ENCODE peak calls at places on chromosomes 3 and 15, in seven cellular contexts. One of them, this sample, is unnamed.

GRCh38 chr3:172107403-172107802 is 68.0 kb downstream of the FNDC3B start:
- DNase-seq in cardiac muscle cell: no peak
- DNase-seq in WTC11: no peak
- DNase-seq in brain microvascular endothelial cell: no peak
- DNase-seq in AG09309: no peak
- DNase-seq in MM.1S: peak
- DNase-seq in fibroblast of lung: no peak
- DNase-seq in this sample: no peak

GRCh38 chr3:182769673-182770072 is 23.6 kb upstream of the ATP11B start:
- DNase-seq in cardiac muscle cell: no peak
- DNase-seq in WTC11: no peak
- DNase-seq in brain microvascular endothelial cell: no peak
- DNase-seq in AG09309: no peak
- DNase-seq in MM.1S: no peak
- DNase-seq in fibroblast of lung: no peak
- DNase-seq in this sample: no peak

GRCh38 chr3:145869958-145870357 is 291.0 kb downstream of the PLOD2 start:
- DNase-seq in cardiac muscle cell: no peak
- DNase-seq in WTC11: no peak
- DNase-seq in brain microvascular endothelial cell: no peak
- DNase-seq in AG09309: no peak
- DNase-seq in MM.1S: peak
- DNase-seq in fibroblast of lung: no peak
- DNase-seq in this sample: no peak

GRCh38 chr15:77904436-77904821 is 173.1 kb downstream of the TBC1D2B start:
- DNase-seq in cardiac muscle cell: no peak
- DNase-seq in WTC11: peak
- DNase-seq in brain microvascular endothelial cell: no peak
- DNase-seq in AG09309: no peak
- DNase-seq in MM.1S: no peak
- DNase-seq in fibroblast of lung: no peak
- DNase-seq in this sample: no peak

GRCh38 chr3:138451595-138452162 is 17.3 kb downstream of the ESYT3 start:
- DNase-seq in cardiac muscle cell: no peak
- DNase-seq in WTC11: no peak
- DNase-seq in brain microvascular endothelial cell: no peak
- DNase-seq in AG09309: no peak
- DNase-seq in MM.1S: no peak
- DNase-seq in fibroblast of lung: no peak
- DNase-seq in this sample: no peak

GRCh38 chr3:105686324-105686897 is 182.4 kb downstream of the CBLB start:
- DNase-seq in cardiac muscle cell: no peak
- DNase-seq in WTC11: no peak
- DNase-seq in brain microvascular endothelial cell: no peak
- DNase-seq in AG09309: peak
- DNase-seq in MM.1S: peak
- DNase-seq in fibroblast of lung: peak
- DNase-seq in this sample: no peak

GRCh38 chr15:60932051-60932915 is 296.8 kb downstream of the RORA start:
- DNase-seq in cardiac muscle cell: no peak
- DNase-seq in WTC11: no peak
- DNase-seq in brain microvascular endothelial cell: no peak
- DNase-seq in AG09309: peak
- DNase-seq in MM.1S: no peak
- DNase-seq in fibroblast of lung: no peak
- DNase-seq in this sample: no peak

GRCh38 chr15:59550961-59551360 is 60.6 kb upstream of the GCNT3 start:
- DNase-seq in cardiac muscle cell: no peak
- DNase-seq in WTC11: no peak
- DNase-seq in brain microvascular endothelial cell: no peak
- DNase-seq in AG09309: no peak
- DNase-seq in MM.1S: no peak
- DNase-seq in fibroblast of lung: no peak
- DNase-seq in this sample: no peak

GRCh38 chr3:160475889-160476288 is 26.3 kb upstream of the TRIM59 start:
- DNase-seq in cardiac muscle cell: no peak
- DNase-seq in WTC11: no peak
- DNase-seq in brain microvascular endothelial cell: no peak
- DNase-seq in AG09309: no peak
- DNase-seq in MM.1S: no peak
- DNase-seq in fibroblast of lung: no peak
- DNase-seq in this sample: no peak

GRCh38 chr15:63913786-63914185 is 80.0 kb upstream of the HERC1 start:
- DNase-seq in cardiac muscle cell: no peak
- DNase-seq in WTC11: no peak
- DNase-seq in brain microvascular endothelial cell: no peak
- DNase-seq in AG09309: no peak
- DNase-seq in MM.1S: no peak
- DNase-seq in fibroblast of lung: no peak
- DNase-seq in this sample: no peak

GRCh38 chr15:62781081-62781497 is 261.5 kb upstream of the TPM1 start:
- DNase-seq in cardiac muscle cell: peak
- DNase-seq in WTC11: no peak
- DNase-seq in brain microvascular endothelial cell: no peak
- DNase-seq in AG09309: no peak
- DNase-seq in MM.1S: no peak
- DNase-seq in fibroblast of lung: no peak
- DNase-seq in this sample: no peak

GRCh38 chr15:41160639-41161315 is 44.7 kb upstream of the INO80 start:
- DNase-seq in cardiac muscle cell: no peak
- DNase-seq in WTC11: no peak
- DNase-seq in brain microvascular endothelial cell: no peak
- DNase-seq in AG09309: no peak
- DNase-seq in MM.1S: no peak
- DNase-seq in fibroblast of lung: no peak
- DNase-seq in this sample: no peak

GRCh38 chr3:149353581-149354184 is 20.2 kb upstream of the TM4SF18 start:
- DNase-seq in cardiac muscle cell: no peak
- DNase-seq in WTC11: no peak
- DNase-seq in brain microvascular endothelial cell: no peak
- DNase-seq in AG09309: no peak
- DNase-seq in MM.1S: no peak
- DNase-seq in fibroblast of lung: peak
- DNase-seq in this sample: no peak

GRCh38 chr3:101170047-101170771 is 150.2 kb downstream of the IMPG2 start:
- DNase-seq in cardiac muscle cell: no peak
- DNase-seq in WTC11: no peak
- DNase-seq in brain microvascular endothelial cell: peak
- DNase-seq in AG09309: no peak
- DNase-seq in MM.1S: no peak
- DNase-seq in fibroblast of lung: peak
- DNase-seq in this sample: no peak

GRCh38 chr3:123090700-123091585 is 24.1 kb downstream of the PDIA5 start:
- DNase-seq in cardiac muscle cell: no peak
- DNase-seq in WTC11: no peak
- DNase-seq in brain microvascular endothelial cell: no peak
- DNase-seq in AG09309: no peak
- DNase-seq in MM.1S: no peak
- DNase-seq in fibroblast of lung: no peak
- DNase-seq in this sample: no peak

GRCh38 chr3:167350245-167350862 is 29.7 kb downstream of the ZBBX start:
- DNase-seq in cardiac muscle cell: peak
- DNase-seq in WTC11: no peak
- DNase-seq in brain microvascular endothelial cell: peak
- DNase-seq in AG09309: no peak
- DNase-seq in MM.1S: peak
- DNase-seq in fibroblast of lung: peak
- DNase-seq in this sample: peak

GRCh38 chr3:60610441-60611112 is 640.7 kb downstream of the FHIT start:
- DNase-seq in cardiac muscle cell: no peak
- DNase-seq in WTC11: no peak
- DNase-seq in brain microvascular endothelial cell: peak
- DNase-seq in AG09309: peak
- DNase-seq in MM.1S: no peak
- DNase-seq in fibroblast of lung: peak
- DNase-seq in this sample: no peak

GRCh38 chr15:31399544-31400171 is 73.0 kb downstream of the KLF13 start:
- DNase-seq in cardiac muscle cell: no peak
- DNase-seq in WTC11: no peak
- DNase-seq in brain microvascular endothelial cell: peak
- DNase-seq in AG09309: no peak
- DNase-seq in MM.1S: no peak
- DNase-seq in fibroblast of lung: no peak
- DNase-seq in this sample: no peak

DNA sequence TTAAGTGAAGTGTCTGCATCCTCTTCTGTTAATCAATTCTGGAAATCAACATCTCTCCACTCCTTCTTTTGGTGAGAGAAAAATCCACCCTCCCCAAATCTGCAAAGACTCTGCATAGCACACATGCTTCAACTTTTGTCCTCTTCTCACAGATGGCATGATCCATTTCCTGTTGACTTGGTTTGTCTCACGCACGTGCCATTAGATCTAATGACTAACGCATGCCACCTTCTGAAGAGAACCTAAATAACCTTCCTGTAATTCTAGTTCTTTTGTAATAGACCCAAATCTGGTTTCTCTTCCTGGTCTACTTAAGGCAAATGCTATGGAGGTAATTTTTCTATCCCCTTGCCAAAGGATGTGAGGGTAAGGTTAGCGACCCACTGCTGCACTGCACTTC is 51.0 kb upstream of the ATOSA start:
- DNase-seq in cardiac muscle cell: no peak
- DNase-seq in WTC11: no peak
- DNase-seq in brain microvascular endothelial cell: no peak
- DNase-seq in AG09309: no peak
- DNase-seq in MM.1S: peak
- DNase-seq in fibroblast of lung: no peak
- DNase-seq in this sample: no peak
- TF ChIP-seq CTCF in cardiac muscle cell: no peak
- TF ChIP-seq CTCF in WTC11: no peak
- TF ChIP-seq CTCF in brain microvascular endothelial cell: no peak
- TF ChIP-seq CTCF in AG09309: no peak
- TF ChIP-seq CTCF in MM.1S: peak
- TF ChIP-seq CTCF in fibroblast of lung: no peak
- TF ChIP-seq CTCF in this sample: no peak

GRCh38 chr15:43187544-43188155 is 2.4 kb downstream of the CCNDBP1 start:
- DNase-seq in cardiac muscle cell: peak
- DNase-seq in WTC11: no peak
- DNase-seq in brain microvascular endothelial cell: peak
- DNase-seq in AG09309: peak
- DNase-seq in MM.1S: peak
- DNase-seq in fibroblast of lung: peak
- DNase-seq in this sample: no peak
- TF ChIP-seq CTCF in cardiac muscle cell: peak
- TF ChIP-seq CTCF in WTC11: peak
- TF ChIP-seq CTCF in brain microvascular endothelial cell: peak
- TF ChIP-seq CTCF in AG09309: peak
- TF ChIP-seq CTCF in MM.1S: peak
- TF ChIP-seq CTCF in fibroblast of lung: peak
- TF ChIP-seq CTCF in this sample: peak

DNA sequence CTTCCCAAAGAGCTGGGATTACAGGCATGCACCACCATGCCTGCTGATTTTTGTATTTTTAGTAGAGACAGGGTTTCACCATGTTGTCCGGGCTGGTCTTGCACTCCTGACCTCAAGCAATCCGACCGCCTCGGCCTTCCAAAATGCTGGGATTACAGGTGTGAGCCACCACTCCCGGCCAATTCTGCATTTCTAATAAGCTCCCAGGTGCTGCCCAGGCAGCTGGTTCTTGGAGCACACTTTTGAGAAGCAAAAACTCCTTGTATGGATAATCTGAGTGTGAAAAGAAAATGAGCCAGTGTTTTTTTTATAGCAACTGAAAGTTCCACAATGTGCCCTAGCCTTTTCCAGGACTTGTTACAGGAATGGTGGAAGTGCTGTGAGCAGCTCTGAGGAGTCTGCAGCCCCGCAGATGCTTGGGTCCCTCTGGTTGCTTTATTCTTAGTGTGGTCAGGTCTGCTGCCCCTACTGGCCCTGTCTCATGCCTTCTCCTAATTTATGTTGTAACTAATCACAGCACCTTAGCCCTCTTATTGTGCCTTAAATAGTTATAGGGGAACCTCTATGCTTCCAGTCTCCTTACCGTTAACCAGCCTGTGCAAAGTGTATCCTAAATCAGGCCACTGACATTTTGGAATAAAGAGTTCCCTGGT is 13.5 kb upstream of the KCNAB1 start:
- DNase-seq in cardiac muscle cell: peak
- DNase-seq in WTC11: peak
- DNase-seq in brain microvascular endothelial cell: no peak
- DNase-seq in AG09309: no peak
- DNase-seq in MM.1S: no peak
- DNase-seq in fibroblast of lung: no peak
- DNase-seq in this sample: no peak
- TF ChIP-seq CTCF in cardiac muscle cell: peak
- TF ChIP-seq CTCF in WTC11: no peak
- TF ChIP-seq CTCF in brain microvascular endothelial cell: peak
- TF ChIP-seq CTCF in AG09309: no peak
- TF ChIP-seq CTCF in MM.1S: no peak
- TF ChIP-seq CTCF in fibroblast of lung: no peak
- TF ChIP-seq CTCF in this sample: no peak

GRCh38 chr3:42036483-42036823 is 54.7 kb upstream of the TRAK1 start:
- DNase-seq in cardiac muscle cell: peak
- DNase-seq in WTC11: no peak
- DNase-seq in brain microvascular endothelial cell: peak
- DNase-seq in AG09309: no peak
- DNase-seq in MM.1S: no peak
- DNase-seq in fibroblast of lung: peak
- DNase-seq in this sample: no peak

GRCh38 chr3:42035007-42035406 is 56.1 kb upstream of the TRAK1 start:
- DNase-seq in cardiac muscle cell: no peak
- DNase-seq in WTC11: no peak
- DNase-seq in brain microvascular endothelial cell: no peak
- DNase-seq in AG09309: no peak
- DNase-seq in MM.1S: no peak
- DNase-seq in fibroblast of lung: no peak
- DNase-seq in this sample: no peak

GRCh38 chr3:42035816-42036482 is 55.2 kb upstream of the TRAK1 start:
- DNase-seq in cardiac muscle cell: peak
- DNase-seq in WTC11: no peak
- DNase-seq in brain microvascular endothelial cell: no peak
- DNase-seq in AG09309: no peak
- DNase-seq in MM.1S: no peak
- DNase-seq in fibroblast of lung: no peak
- DNase-seq in this sample: no peak

GRCh38 chr3:42033741-42034140 is 57.4 kb upstream of the TRAK1 start:
- DNase-seq in cardiac muscle cell: no peak
- DNase-seq in WTC11: no peak
- DNase-seq in brain microvascular endothelial cell: no peak
- DNase-seq in AG09309: no peak
- DNase-seq in MM.1S: no peak
- DNase-seq in fibroblast of lung: no peak
- DNase-seq in this sample: no peak

GRCh38 chr3:42037318-42037945 is 53.7 kb upstream of the TRAK1 start:
- DNase-seq in cardiac muscle cell: no peak
- DNase-seq in WTC11: no peak
- DNase-seq in brain microvascular endothelial cell: no peak
- DNase-seq in AG09309: no peak
- DNase-seq in MM.1S: no peak
- DNase-seq in fibroblast of lung: no peak
- DNase-seq in this sample: no peak
- TF ChIP-seq CTCF in cardiac muscle cell: no peak
- TF ChIP-seq CTCF in WTC11: no peak
- TF ChIP-seq CTCF in brain microvascular endothelial cell: no peak
- TF ChIP-seq CTCF in AG09309: no peak
- TF ChIP-seq CTCF in MM.1S: no peak
- TF ChIP-seq CTCF in fibroblast of lung: no peak
- TF ChIP-seq CTCF in this sample: no peak

This sample was measured in nephron progenitor cell.